ENCODE peak calls at places on chromosome 4, in ten cellular contexts. One of them, this sample, is unnamed.

GRCh38 chr4:139761461-139761860 is 95.8 kb downstream of the MGST2 start:
- DNase-seq in heart right ventricle: no peak
- DNase-seq in kidney: no peak
- DNase-seq in epithelial cell of esophagus: peak
- DNase-seq in activated CD4-positive, alpha-beta T cell treated with anti-CD3 and anti-CD28 coated beads, Interleukin-2, amount 50 U/mL, for 4 hours: no peak
- DNase-seq in dermis microvascular lymphatic vessel endothelial cell: peak
- DNase-seq in fibroblast of pulmonary artery: peak
- DNase-seq in neural crest cell: no peak
- DNase-seq in BE2C: peak
- DNase-seq in stimulated activated CD4-positive, alpha-beta T cell treated with anti-CD3 and anti-CD28 coated beads, Interleukin-12 subunit alpha, Interleukin-12 subunit beta, amount 100 ng/mL, for 24 hours: no peak
- DNase-seq in this sample: peak

GRCh38 chr4:169270810-169271691 is at the start of gene SH3RF1:
- DNase-seq in heart right ventricle: peak
- DNase-seq in kidney: peak
- DNase-seq in epithelial cell of esophagus: peak
- DNase-seq in activated CD4-positive, alpha-beta T cell treated with anti-CD3 and anti-CD28 coated beads, Interleukin-2, amount 50 U/mL, for 4 hours: no peak
- DNase-seq in dermis microvascular lymphatic vessel endothelial cell: peak
- DNase-seq in fibroblast of pulmonary artery: peak
- DNase-seq in neural crest cell: peak
- DNase-seq in BE2C: peak
- DNase-seq in stimulated activated CD4-positive, alpha-beta T cell treated with anti-CD3 and anti-CD28 coated beads, Interleukin-12 subunit alpha, Interleukin-12 subunit beta, amount 100 ng/mL, for 24 hours: peak
- DNase-seq in this sample: peak

GRCh38 chr4:182179105-182179504 is 64.1 kb upstream of the TENM3 start:
- DNase-seq in heart right ventricle: no peak
- DNase-seq in kidney: no peak
- DNase-seq in epithelial cell of esophagus: peak
- DNase-seq in activated CD4-positive, alpha-beta T cell treated with anti-CD3 and anti-CD28 coated beads, Interleukin-2, amount 50 U/mL, for 4 hours: no peak
- DNase-seq in dermis microvascular lymphatic vessel endothelial cell: no peak
- DNase-seq in fibroblast of pulmonary artery: peak
- DNase-seq in neural crest cell: no peak
- DNase-seq in BE2C: peak
- DNase-seq in stimulated activated CD4-positive, alpha-beta T cell treated with anti-CD3 and anti-CD28 coated beads, Interleukin-12 subunit alpha, Interleukin-12 subunit beta, amount 100 ng/mL, for 24 hours: no peak
- DNase-seq in this sample: no peak

GRCh38 chr4:94469221-94469784 is 17.6 kb downstream of the PDLIM5 start:
- DNase-seq in heart right ventricle: no peak
- DNase-seq in kidney: no peak
- DNase-seq in epithelial cell of esophagus: no peak
- DNase-seq in activated CD4-positive, alpha-beta T cell treated with anti-CD3 and anti-CD28 coated beads, Interleukin-2, amount 50 U/mL, for 4 hours: no peak
- DNase-seq in dermis microvascular lymphatic vessel endothelial cell: no peak
- DNase-seq in fibroblast of pulmonary artery: no peak
- DNase-seq in neural crest cell: no peak
- DNase-seq in BE2C: no peak
- DNase-seq in stimulated activated CD4-positive, alpha-beta T cell treated with anti-CD3 and anti-CD28 coated beads, Interleukin-12 subunit alpha, Interleukin-12 subunit beta, amount 100 ng/mL, for 24 hours: no peak
- DNase-seq in this sample: no peak

GRCh38 chr4:28391877-28392276 is 1531.2 kb downstream of the STIM2 start:
- DNase-seq in heart right ventricle: no peak
- DNase-seq in kidney: no peak
- DNase-seq in epithelial cell of esophagus: peak
- DNase-seq in activated CD4-positive, alpha-beta T cell treated with anti-CD3 and anti-CD28 coated beads, Interleukin-2, amount 50 U/mL, for 4 hours: no peak
- DNase-seq in dermis microvascular lymphatic vessel endothelial cell: no peak
- DNase-seq in fibroblast of pulmonary artery: no peak
- DNase-seq in neural crest cell: no peak
- DNase-seq in BE2C: no peak
- DNase-seq in stimulated activated CD4-positive, alpha-beta T cell treated with anti-CD3 and anti-CD28 coated beads, Interleukin-12 subunit alpha, Interleukin-12 subunit beta, amount 100 ng/mL, for 24 hours: no peak
- DNase-seq in this sample: no peak

GRCh38 chr4:109009909-109010308 is 247.1 kb upstream of the ETNPPL start:
- DNase-seq in heart right ventricle: no peak
- DNase-seq in kidney: peak
- DNase-seq in epithelial cell of esophagus: peak
- DNase-seq in activated CD4-positive, alpha-beta T cell treated with anti-CD3 and anti-CD28 coated beads, Interleukin-2, amount 50 U/mL, for 4 hours: no peak
- DNase-seq in dermis microvascular lymphatic vessel endothelial cell: no peak
- DNase-seq in fibroblast of pulmonary artery: peak
- DNase-seq in neural crest cell: no peak
- DNase-seq in BE2C: no peak
- DNase-seq in stimulated activated CD4-positive, alpha-beta T cell treated with anti-CD3 and anti-CD28 coated beads, Interleukin-12 subunit alpha, Interleukin-12 subunit beta, amount 100 ng/mL, for 24 hours: no peak
- DNase-seq in this sample: no peak

GRCh38 chr4:27807207-27807606 is 946.6 kb downstream of the STIM2 start:
- DNase-seq in heart right ventricle: no peak
- DNase-seq in kidney: no peak
- DNase-seq in epithelial cell of esophagus: no peak
- DNase-seq in activated CD4-positive, alpha-beta T cell treated with anti-CD3 and anti-CD28 coated beads, Interleukin-2, amount 50 U/mL, for 4 hours: no peak
- DNase-seq in dermis microvascular lymphatic vessel endothelial cell: no peak
- DNase-seq in fibroblast of pulmonary artery: no peak
- DNase-seq in neural crest cell: no peak
- DNase-seq in BE2C: no peak
- DNase-seq in stimulated activated CD4-positive, alpha-beta T cell treated with anti-CD3 and anti-CD28 coated beads, Interleukin-12 subunit alpha, Interleukin-12 subunit beta, amount 100 ng/mL, for 24 hours: no peak
- DNase-seq in this sample: no peak

GRCh38 chr4:85571008-85571407 is 96.1 kb downstream of the ARHGAP24 start:
- DNase-seq in heart right ventricle: no peak
- DNase-seq in kidney: no peak
- DNase-seq in epithelial cell of esophagus: no peak
- DNase-seq in activated CD4-positive, alpha-beta T cell treated with anti-CD3 and anti-CD28 coated beads, Interleukin-2, amount 50 U/mL, for 4 hours: no peak
- DNase-seq in dermis microvascular lymphatic vessel endothelial cell: no peak
- DNase-seq in fibroblast of pulmonary artery: no peak
- DNase-seq in neural crest cell: no peak
- DNase-seq in BE2C: no peak
- DNase-seq in stimulated activated CD4-positive, alpha-beta T cell treated with anti-CD3 and anti-CD28 coated beads, Interleukin-12 subunit alpha, Interleukin-12 subunit beta, amount 100 ng/mL, for 24 hours: no peak
- DNase-seq in this sample: no peak

GRCh38 chr4:96736352-96736889 is 896.5 kb downstream of the PDHA2 start:
- DNase-seq in heart right ventricle: no peak
- DNase-seq in kidney: no peak
- DNase-seq in epithelial cell of esophagus: peak
- DNase-seq in activated CD4-positive, alpha-beta T cell treated with anti-CD3 and anti-CD28 coated beads, Interleukin-2, amount 50 U/mL, for 4 hours: no peak
- DNase-seq in dermis microvascular lymphatic vessel endothelial cell: no peak
- DNase-seq in fibroblast of pulmonary artery: peak
- DNase-seq in neural crest cell: no peak
- DNase-seq in BE2C: no peak
- DNase-seq in stimulated activated CD4-positive, alpha-beta T cell treated with anti-CD3 and anti-CD28 coated beads, Interleukin-12 subunit alpha, Interleukin-12 subunit beta, amount 100 ng/mL, for 24 hours: no peak
- DNase-seq in this sample: peak

GRCh38 chr4:73822812-73823480 is 13.5 kb upstream of the CXCL6 start:
- DNase-seq in heart right ventricle: no peak
- DNase-seq in kidney: no peak
- DNase-seq in epithelial cell of esophagus: no peak
- DNase-seq in activated CD4-positive, alpha-beta T cell treated with anti-CD3 and anti-CD28 coated beads, Interleukin-2, amount 50 U/mL, for 4 hours: no peak
- DNase-seq in dermis microvascular lymphatic vessel endothelial cell: no peak
- DNase-seq in fibroblast of pulmonary artery: no peak
- DNase-seq in neural crest cell: no peak
- DNase-seq in BE2C: no peak
- DNase-seq in stimulated activated CD4-positive, alpha-beta T cell treated with anti-CD3 and anti-CD28 coated beads, Interleukin-12 subunit alpha, Interleukin-12 subunit beta, amount 100 ng/mL, for 24 hours: no peak
- DNase-seq in this sample: no peak

GRCh38 chr4:39565925-39566630 is 38.8 kb upstream of the UGDH start:
- DNase-seq in heart right ventricle: no peak
- DNase-seq in kidney: no peak
- DNase-seq in epithelial cell of esophagus: peak
- DNase-seq in activated CD4-positive, alpha-beta T cell treated with anti-CD3 and anti-CD28 coated beads, Interleukin-2, amount 50 U/mL, for 4 hours: no peak
- DNase-seq in dermis microvascular lymphatic vessel endothelial cell: peak
- DNase-seq in fibroblast of pulmonary artery: peak
- DNase-seq in neural crest cell: no peak
- DNase-seq in BE2C: no peak
- DNase-seq in stimulated activated CD4-positive, alpha-beta T cell treated with anti-CD3 and anti-CD28 coated beads, Interleukin-12 subunit alpha, Interleukin-12 subunit beta, amount 100 ng/mL, for 24 hours: no peak
- DNase-seq in this sample: no peak

GRCh38 chr4:25928320-25928955 is 14.4 kb downstream of the SMIM20 start:
- DNase-seq in heart right ventricle: no peak
- DNase-seq in kidney: no peak
- DNase-seq in epithelial cell of esophagus: no peak
- DNase-seq in activated CD4-positive, alpha-beta T cell treated with anti-CD3 and anti-CD28 coated beads, Interleukin-2, amount 50 U/mL, for 4 hours: no peak
- DNase-seq in dermis microvascular lymphatic vessel endothelial cell: no peak
- DNase-seq in fibroblast of pulmonary artery: no peak
- DNase-seq in neural crest cell: no peak
- DNase-seq in BE2C: no peak
- DNase-seq in stimulated activated CD4-positive, alpha-beta T cell treated with anti-CD3 and anti-CD28 coated beads, Interleukin-12 subunit alpha, Interleukin-12 subunit beta, amount 100 ng/mL, for 24 hours: no peak
- DNase-seq in this sample: no peak

GRCh38 chr4:80004319-80004718 is 68.7 kb downstream of the ANTXR2 start:
- DNase-seq in heart right ventricle: no peak
- DNase-seq in kidney: no peak
- DNase-seq in epithelial cell of esophagus: no peak
- DNase-seq in activated CD4-positive, alpha-beta T cell treated with anti-CD3 and anti-CD28 coated beads, Interleukin-2, amount 50 U/mL, for 4 hours: no peak
- DNase-seq in dermis microvascular lymphatic vessel endothelial cell: no peak
- DNase-seq in fibroblast of pulmonary artery: no peak
- DNase-seq in neural crest cell: no peak
- DNase-seq in BE2C: no peak
- DNase-seq in stimulated activated CD4-positive, alpha-beta T cell treated with anti-CD3 and anti-CD28 coated beads, Interleukin-12 subunit alpha, Interleukin-12 subunit beta, amount 100 ng/mL, for 24 hours: no peak
- DNase-seq in this sample: no peak

GRCh38 chr4:1462009-1462767 is 55.9 kb upstream of the NKX1-1 start:
- DNase-seq in heart right ventricle: no peak
- DNase-seq in kidney: peak
- DNase-seq in epithelial cell of esophagus: no peak
- DNase-seq in activated CD4-positive, alpha-beta T cell treated with anti-CD3 and anti-CD28 coated beads, Interleukin-2, amount 50 U/mL, for 4 hours: no peak
- DNase-seq in dermis microvascular lymphatic vessel endothelial cell: no peak
- DNase-seq in fibroblast of pulmonary artery: no peak
- DNase-seq in neural crest cell: no peak
- DNase-seq in BE2C: no peak
- DNase-seq in stimulated activated CD4-positive, alpha-beta T cell treated with anti-CD3 and anti-CD28 coated beads, Interleukin-12 subunit alpha, Interleukin-12 subunit beta, amount 100 ng/mL, for 24 hours: no peak
- DNase-seq in this sample: no peak

GRCh38 chr4:110106946-110107325 is 91.5 kb downstream of the ELOVL6 start:
- DNase-seq in heart right ventricle: no peak
- DNase-seq in kidney: no peak
- DNase-seq in epithelial cell of esophagus: peak
- DNase-seq in activated CD4-positive, alpha-beta T cell treated with anti-CD3 and anti-CD28 coated beads, Interleukin-2, amount 50 U/mL, for 4 hours: no peak
- DNase-seq in dermis microvascular lymphatic vessel endothelial cell: peak
- DNase-seq in fibroblast of pulmonary artery: peak
- DNase-seq in neural crest cell: no peak
- DNase-seq in BE2C: no peak
- DNase-seq in stimulated activated CD4-positive, alpha-beta T cell treated with anti-CD3 and anti-CD28 coated beads, Interleukin-12 subunit alpha, Interleukin-12 subunit beta, amount 100 ng/mL, for 24 hours: no peak
- DNase-seq in this sample: no peak

GRCh38 chr4:10577495-10577894 is 107.1 kb downstream of the CLNK start:
- DNase-seq in heart right ventricle: no peak
- DNase-seq in kidney: no peak
- DNase-seq in epithelial cell of esophagus: no peak
- DNase-seq in activated CD4-positive, alpha-beta T cell treated with anti-CD3 and anti-CD28 coated beads, Interleukin-2, amount 50 U/mL, for 4 hours: no peak
- DNase-seq in dermis microvascular lymphatic vessel endothelial cell: no peak
- DNase-seq in fibroblast of pulmonary artery: no peak
- DNase-seq in neural crest cell: no peak
- DNase-seq in BE2C: no peak
- DNase-seq in stimulated activated CD4-positive, alpha-beta T cell treated with anti-CD3 and anti-CD28 coated beads, Interleukin-12 subunit alpha, Interleukin-12 subunit beta, amount 100 ng/mL, for 24 hours: no peak
- DNase-seq in this sample: no peak

GRCh38 chr4:90317785-90318184 is 190.6 kb downstream of the CCSER1 start:
- DNase-seq in heart right ventricle: no peak
- DNase-seq in kidney: no peak
- DNase-seq in epithelial cell of esophagus: peak
- DNase-seq in activated CD4-positive, alpha-beta T cell treated with anti-CD3 and anti-CD28 coated beads, Interleukin-2, amount 50 U/mL, for 4 hours: no peak
- DNase-seq in dermis microvascular lymphatic vessel endothelial cell: peak
- DNase-seq in fibroblast of pulmonary artery: peak
- DNase-seq in neural crest cell: no peak
- DNase-seq in BE2C: no peak
- DNase-seq in stimulated activated CD4-positive, alpha-beta T cell treated with anti-CD3 and anti-CD28 coated beads, Interleukin-12 subunit alpha, Interleukin-12 subunit beta, amount 100 ng/mL, for 24 hours: no peak
- DNase-seq in this sample: no peak

GRCh38 chr4:56245547-56246229 is 141.6 kb downstream of the AASDH start:
- DNase-seq in heart right ventricle: no peak
- DNase-seq in kidney: no peak
- DNase-seq in epithelial cell of esophagus: peak
- DNase-seq in activated CD4-positive, alpha-beta T cell treated with anti-CD3 and anti-CD28 coated beads, Interleukin-2, amount 50 U/mL, for 4 hours: no peak
- DNase-seq in dermis microvascular lymphatic vessel endothelial cell: peak
- DNase-seq in fibroblast of pulmonary artery: peak
- DNase-seq in neural crest cell: no peak
- DNase-seq in BE2C: no peak
- DNase-seq in stimulated activated CD4-positive, alpha-beta T cell treated with anti-CD3 and anti-CD28 coated beads, Interleukin-12 subunit alpha, Interleukin-12 subunit beta, amount 100 ng/mL, for 24 hours: no peak
- DNase-seq in this sample: no peak

GRCh38 chr4:22062676-22063075 is 114.1 kb upstream of the KCNIP4 start:
- DNase-seq in heart right ventricle: no peak
- DNase-seq in kidney: no peak
- DNase-seq in epithelial cell of esophagus: no peak
- DNase-seq in activated CD4-positive, alpha-beta T cell treated with anti-CD3 and anti-CD28 coated beads, Interleukin-2, amount 50 U/mL, for 4 hours: no peak
- DNase-seq in dermis microvascular lymphatic vessel endothelial cell: no peak
- DNase-seq in fibroblast of pulmonary artery: no peak
- DNase-seq in neural crest cell: no peak
- DNase-seq in BE2C: no peak
- DNase-seq in stimulated activated CD4-positive, alpha-beta T cell treated with anti-CD3 and anti-CD28 coated beads, Interleukin-12 subunit alpha, Interleukin-12 subunit beta, amount 100 ng/mL, for 24 hours: no peak
- DNase-seq in this sample: no peak

GRCh38 chr4:110926841-110927400 is 304.0 kb upstream of the PITX2 start:
- DNase-seq in heart right ventricle: no peak
- DNase-seq in kidney: no peak
- DNase-seq in epithelial cell of esophagus: no peak
- DNase-seq in activated CD4-positive, alpha-beta T cell treated with anti-CD3 and anti-CD28 coated beads, Interleukin-2, amount 50 U/mL, for 4 hours: no peak
- DNase-seq in dermis microvascular lymphatic vessel endothelial cell: no peak
- DNase-seq in fibroblast of pulmonary artery: no peak
- DNase-seq in neural crest cell: no peak
- DNase-seq in BE2C: no peak
- DNase-seq in stimulated activated CD4-positive, alpha-beta T cell treated with anti-CD3 and anti-CD28 coated beads, Interleukin-12 subunit alpha, Interleukin-12 subunit beta, amount 100 ng/mL, for 24 hours: no peak
- DNase-seq in this sample: no peak

GRCh38 chr4:174521800-174522182 is 497 bp downstream of the HPGD start:
- DNase-seq in heart right ventricle: peak
- DNase-seq in kidney: no peak
- DNase-seq in epithelial cell of esophagus: peak
- DNase-seq in activated CD4-positive, alpha-beta T cell treated with anti-CD3 and anti-CD28 coated beads, Interleukin-2, amount 50 U/mL, for 4 hours: no peak
- DNase-seq in dermis microvascular lymphatic vessel endothelial cell: no peak
- DNase-seq in fibroblast of pulmonary artery: no peak
- DNase-seq in neural crest cell: peak
- DNase-seq in BE2C: no peak
- DNase-seq in stimulated activated CD4-positive, alpha-beta T cell treated with anti-CD3 and anti-CD28 coated beads, Interleukin-12 subunit alpha, Interleukin-12 subunit beta, amount 100 ng/mL, for 24 hours: no peak
- DNase-seq in this sample: no peak

GRCh38 chr4:6386091-6386490 is 86.3 kb downstream of the PPP2R2C start:
- DNase-seq in heart right ventricle: no peak
- DNase-seq in kidney: peak
- DNase-seq in epithelial cell of esophagus: peak
- DNase-seq in activated CD4-positive, alpha-beta T cell treated with anti-CD3 and anti-CD28 coated beads, Interleukin-2, amount 50 U/mL, for 4 hours: no peak
- DNase-seq in dermis microvascular lymphatic vessel endothelial cell: no peak
- DNase-seq in fibroblast of pulmonary artery: no peak
- DNase-seq in neural crest cell: no peak
- DNase-seq in BE2C: no peak
- DNase-seq in stimulated activated CD4-positive, alpha-beta T cell treated with anti-CD3 and anti-CD28 coated beads, Interleukin-12 subunit alpha, Interleukin-12 subunit beta, amount 100 ng/mL, for 24 hours: no peak
- DNase-seq in this sample: no peak

GRCh38 chr4:16289872-16290554 is 63.7 kb upstream of the TAPT1 start:
- DNase-seq in heart right ventricle: peak
- DNase-seq in kidney: no peak
- DNase-seq in epithelial cell of esophagus: peak
- DNase-seq in activated CD4-positive, alpha-beta T cell treated with anti-CD3 and anti-CD28 coated beads, Interleukin-2, amount 50 U/mL, for 4 hours: no peak
- DNase-seq in dermis microvascular lymphatic vessel endothelial cell: peak
- DNase-seq in fibroblast of pulmonary artery: peak
- DNase-seq in neural crest cell: peak
- DNase-seq in BE2C: no peak
- DNase-seq in stimulated activated CD4-positive, alpha-beta T cell treated with anti-CD3 and anti-CD28 coated beads, Interleukin-12 subunit alpha, Interleukin-12 subunit beta, amount 100 ng/mL, for 24 hours: no peak
- DNase-seq in this sample: no peak